ENCODE peak calls at places on chromosomes 16 and 17, in six cellular contexts. One of them, this sample, is unnamed.

GRCh38 chr17:62892069-62892675 is 73.9 kb upstream of the TANC2 start:
- DNase-seq in thoracic aorta: no peak
- DNase-seq in HuH-7.5: no peak
- DNase-seq in HT1080: no peak
- DNase-seq in AG08396: no peak
- DNase-seq in T-helper 1 cell: no peak
- DNase-seq in this sample: no peak

GRCh38 chr16:12450381-12450780 is 353.3 kb downstream of the CPPED1 start:
- DNase-seq in thoracic aorta: no peak
- DNase-seq in HuH-7.5: no peak
- DNase-seq in HT1080: no peak
- DNase-seq in AG08396: no peak
- DNase-seq in T-helper 1 cell: no peak
- DNase-seq in this sample: no peak

GRCh38 chr17:65092262-65092661 is 35.7 kb upstream of the GNA13 start:
- DNase-seq in thoracic aorta: no peak
- DNase-seq in HuH-7.5: no peak
- DNase-seq in HT1080: no peak
- DNase-seq in AG08396: peak; percentile 47
- DNase-seq in T-helper 1 cell: no peak
- DNase-seq in this sample: no peak

GRCh38 chr16:49855822-49856740 is at the start of gene ZNF423:
- DNase-seq in thoracic aorta: no peak
- DNase-seq in HuH-7.5: no peak
- DNase-seq in HT1080: no peak
- DNase-seq in AG08396: no peak
- DNase-seq in T-helper 1 cell: no peak
- DNase-seq in this sample: no peak

GRCh38 chr16:715448-716249 is 731 bp downstream of the METRN start:
- DNase-seq in thoracic aorta: no peak
- DNase-seq in HuH-7.5: no peak
- DNase-seq in HT1080: no peak
- DNase-seq in AG08396: peak; percentile 56
- DNase-seq in T-helper 1 cell: no peak
- DNase-seq in this sample: no peak

GRCh38 chr16:89688395-89688794 is 1.9 kb downstream of the CDK10 start:
- DNase-seq in thoracic aorta: no peak
- DNase-seq in HuH-7.5: no peak
- DNase-seq in HT1080: no peak
- DNase-seq in AG08396: no peak
- DNase-seq in T-helper 1 cell: no peak
- DNase-seq in this sample: no peak

GRCh38 chr17:40542562-40543411 is 22.5 kb downstream of the CCR7 start:
- DNase-seq in thoracic aorta: no peak
- DNase-seq in HuH-7.5: peak; percentile 41
- DNase-seq in HT1080: peak; percentile 44
- DNase-seq in AG08396: peak; percentile 81
- DNase-seq in T-helper 1 cell: no peak
- DNase-seq in this sample: peak; percentile 90

GRCh38 chr17:72423718-72424117 is 302.9 kb downstream of the SOX9 start:
- DNase-seq in thoracic aorta: no peak
- DNase-seq in HuH-7.5: no peak
- DNase-seq in HT1080: no peak
- DNase-seq in AG08396: no peak
- DNase-seq in T-helper 1 cell: no peak
- DNase-seq in this sample: no peak

GRCh38 chr17:51439395-51440229 is 179.3 kb downstream of the UTP18 start:
- DNase-seq in thoracic aorta: no peak
- DNase-seq in HuH-7.5: no peak
- DNase-seq in HT1080: peak; percentile 86
- DNase-seq in AG08396: no peak
- DNase-seq in T-helper 1 cell: peak; percentile 28
- DNase-seq in this sample: no peak

GRCh38 chr17:15892679-15893332 is 52.1 kb upstream of the ADORA2B start:
- DNase-seq in thoracic aorta: no peak
- DNase-seq in HuH-7.5: no peak
- DNase-seq in HT1080: no peak
- DNase-seq in AG08396: no peak
- DNase-seq in T-helper 1 cell: no peak
- DNase-seq in this sample: peak; percentile 40

GRCh38 chr16:28140788-28141618 is 70.8 kb downstream of the XPO6 start:
- DNase-seq in thoracic aorta: no peak
- DNase-seq in HuH-7.5: no peak
- DNase-seq in HT1080: no peak
- DNase-seq in AG08396: no peak
- DNase-seq in T-helper 1 cell: peak; percentile 95
- DNase-seq in this sample: peak; percentile 10

GRCh38 chr17:2033128-2033527 is 3.2 kb downstream of the DPH1 start:
- DNase-seq in thoracic aorta: no peak
- DNase-seq in HuH-7.5: no peak
- DNase-seq in HT1080: no peak
- DNase-seq in AG08396: no peak
- DNase-seq in T-helper 1 cell: no peak
- DNase-seq in this sample: no peak

GRCh38 chr17:57459286-57459915 is 203.1 kb downstream of the MSI2 start:
- DNase-seq in thoracic aorta: no peak
- DNase-seq in HuH-7.5: peak; percentile 57
- DNase-seq in HT1080: peak; percentile 85
- DNase-seq in AG08396: no peak
- DNase-seq in T-helper 1 cell: peak; percentile 53
- DNase-seq in this sample: peak; percentile 100

GRCh38 chr17:17812211-17813054 is 24.4 kb downstream of the SREBF1 start:
- DNase-seq in thoracic aorta: no peak
- DNase-seq in HuH-7.5: peak; percentile 92
- DNase-seq in HT1080: peak; percentile 36
- DNase-seq in AG08396: peak; percentile 91
- DNase-seq in T-helper 1 cell: no peak
- DNase-seq in this sample: peak; percentile 52